ENCODE peak calls at places on chromosomes 16 and 17, in seven cellular contexts. L is IMR-90, G is Calu3, N is thyroid gland, A is heart right ventricle, X is mesothelial cell of epicardium, F is nephron progenitor cell. S is an unnamed sample.
A peak's percentile ranks its signal among the peaks of the same experiment; 100 is the strongest.

GRCh38 chr16:2328428-2328827 is 12.1 kb downstream of the ABCA3 start:
- DNase-seq in L (no peak), G (no peak), N (peak; percentile 49), A (no peak), X (no peak), F (no peak), S (no peak)

GRCh38 chr17:31401456-31402254 is 10.2 kb downstream of the RAB11FIP4 start:
- DNase-seq in L (no peak), G (no peak), N (no peak), A (no peak), X (no peak), F (no peak), S (no peak)

GRCh38 chr16:53821487-53821886 is 117.5 kb downstream of the FTO start:
- DNase-seq in L (peak; percentile 42), G (no peak), N (no peak), A (no peak), X (no peak), F (no peak), S (peak; percentile 88)

GRCh38 chr17:67042104-67042899 is 2.1 kb upstream of the CACNG1 start:
- DNase-seq in L (no peak), G (no peak), N (no peak), A (no peak), X (no peak), F (no peak), S (no peak)

GRCh38 chr16:17836868-17837602 is 366.3 kb upstream of the XYLT1 start:
- DNase-seq in L (peak; percentile 98), G (no peak), N (no peak), A (no peak), X (no peak), F (no peak), S (peak; percentile 50)

GRCh38 chr17:75094871-75095399 is 7.2 kb downstream of the SLC16A5 start:
- DNase-seq in L (no peak), G (peak; percentile 45), N (no peak), A (no peak), X (no peak), F (no peak), S (no peak)

GRCh38 chr16:14392960-14393359 is 237.1 kb downstream of the PARN start:
- DNase-seq in L (no peak), G (no peak), N (no peak), A (no peak), X (no peak), F (no peak), S (no peak)

GRCh38 chr17:45009676-45010467 is 41.6 kb downstream of the DCAKD start:
- DNase-seq in L (no peak), G (no peak), N (no peak), A (no peak), X (no peak), F (no peak), S (no peak)

GRCh38 chr17:40437095-40437732 is 6.0 kb upstream of the IGFBP4 start:
- DNase-seq in L (peak; percentile 26), G (peak; percentile 61), N (no peak), A (no peak), X (no peak), F (no peak), S (no peak)

GRCh38 chr17:43998552-43998951 is 5.9 kb upstream of the NAGS start:
- DNase-seq in L (peak; percentile 66), G (no peak), N (no peak), A (no peak), X (no peak), F (no peak), S (no peak)

GRCh38 chr17:46977348-46977747 is 1.7 kb downstream of the RPRML start:
- DNase-seq in L (peak; percentile 18), G (peak; percentile 58), N (peak; percentile 18), A (no peak), X (peak; percentile 54), F (peak; percentile 66), S (peak; percentile 53)

GRCh38 chr16:187330-187729 is 7.1 kb downstream of the HBQ1 start:
- DNase-seq in L (no peak), G (no peak), N (no peak), A (no peak), X (no peak), F (no peak), S (no peak)

GRCh38 chr16:64910351-64910750 is 211.5 kb downstream of the CDH11 start:
- DNase-seq in L (peak; percentile 96), G (no peak), N (no peak), A (peak; percentile 30), X (peak; percentile 39), F (peak; percentile 4), S (no peak)

GRCh38 chr17:58710948-58711552 is 18.6 kb downstream of the RAD51C start:
- DNase-seq in L (peak; percentile 69), G (peak; percentile 34), N (peak; percentile 33), A (no peak), X (no peak), F (peak; percentile 46), S (peak; percentile 47)

GRCh38 chr17:81523139-81524062 is 4.8 kb upstream of the FSCN2 start:
- DNase-seq in L (peak; percentile 21), G (no peak), N (peak; percentile 93), A (peak; percentile 32), X (no peak), F (peak; percentile 85), S (no peak)

GRCh38 chr16:67170168-67170947 is at the start of gene NOL3:
- DNase-seq in L (peak; percentile 76), G (peak; percentile 81), N (peak; percentile 89), A (peak; percentile 89), X (no peak), F (peak; percentile 80), S (peak; percentile 59)

GRCh38 chr17:50036455-50037320 is 19.2 kb upstream of the ITGA3 start:
- DNase-seq in L (no peak), G (no peak), N (peak; percentile 60), A (no peak), X (peak; percentile 33), F (no peak), S (no peak)

GRCh38 chr16:8714143-8714542 is 39.7 kb downstream of the ABAT start:
- DNase-seq in L (no peak), G (no peak), N (no peak), A (no peak), X (no peak), F (no peak), S (no peak)

DNA sequence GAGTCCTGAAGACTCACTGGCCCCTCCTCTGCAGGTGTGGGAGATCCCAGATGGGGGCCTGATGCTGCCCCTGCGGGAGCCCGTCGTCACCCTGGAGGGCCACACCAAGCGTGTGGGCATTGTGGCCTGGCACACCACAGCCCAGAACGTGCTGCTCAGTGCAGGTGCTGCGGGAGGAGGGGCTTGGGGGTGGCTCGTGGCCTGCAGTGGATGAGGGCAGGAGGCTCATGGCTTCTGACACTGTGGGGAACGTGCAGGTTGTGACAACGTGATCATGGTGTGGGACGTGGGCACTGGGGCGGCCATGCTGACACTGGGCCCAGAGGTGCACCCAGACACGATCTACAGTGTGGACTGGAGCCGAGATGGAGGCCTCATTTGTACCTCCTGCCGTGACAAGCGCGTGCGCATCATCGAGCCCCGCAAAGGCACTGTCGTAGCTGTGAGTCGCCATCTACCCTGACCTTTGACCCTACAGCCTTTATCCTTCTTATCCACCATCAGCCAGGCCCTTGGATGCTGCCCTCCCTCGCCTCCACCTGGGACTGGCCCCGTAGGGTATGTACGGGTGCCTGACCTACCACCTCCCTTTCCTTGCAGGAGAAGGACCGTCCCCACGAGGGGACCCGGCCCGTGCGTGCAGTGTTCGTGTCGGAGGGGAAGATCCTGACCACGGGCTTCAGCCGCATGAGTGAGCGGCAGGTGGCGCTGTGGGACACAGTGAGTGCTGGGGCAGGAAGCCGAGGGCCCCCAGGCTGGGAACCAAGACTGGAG is 3.6 kb downstream of the CORO1A start:
- DNase-seq in L (no peak), G (no peak), N (peak; percentile 58), A (peak; percentile 81), X (peak; percentile 71), F (peak; percentile 74), S (peak; percentile 27)
- TF ChIP-seq CTCF in L (peak; percentile 40), G (no peak), N (peak; percentile 62), A (peak; percentile 84), X (peak; percentile 52), F (peak; percentile 61), S (peak; percentile 91)

GRCh38 chr17:12813680-12814079 is 24.4 kb downstream of the ARHGAP44 start:
- DNase-seq in L (no peak), G (no peak), N (no peak), A (no peak), X (no peak), F (no peak), S (no peak)
- TF ChIP-seq CTCF in L (no peak), G (no peak), N (no peak), A (no peak), X (no peak), F (no peak), S (no peak)

GRCh38 chr17:36153887-36154576 is 22.4 kb downstream of the TBC1D3B start:
- DNase-seq in L (no peak), G (no peak), N (no peak), A (no peak), X (no peak), F (no peak), S (no peak)

GRCh38 chr17:36149296-36149820 is 27.1 kb downstream of the TBC1D3B start:
- DNase-seq in L (peak; percentile 33), G (no peak), N (no peak), A (peak; percentile 24), X (no peak), F (no peak), S (no peak)

GRCh38 chr17:36148559-36149295 is 27.7 kb downstream of the TBC1D3B start:
- DNase-seq in L (peak; percentile 55), G (peak; percentile 73), N (peak; percentile 60), A (peak; percentile 55), X (peak; percentile 83), F (peak; percentile 80), S (peak; percentile 36)

GRCh38 chr17:36151891-36152638 is 24.4 kb downstream of the TBC1D3B start:
- DNase-seq in L (no peak), G (no peak), N (no peak), A (no peak), X (no peak), F (no peak), S (no peak)

GRCh38 chr17:36152639-36153120 is 23.8 kb downstream of the TBC1D3B start:
- DNase-seq in L (no peak), G (no peak), N (no peak), A (no peak), X (no peak), F (no peak), S (no peak)
- TF ChIP-seq CTCF in L (no peak), G (no peak), N (no peak), A (no peak), X (no peak), F (no peak), S (no peak)

DNA sequence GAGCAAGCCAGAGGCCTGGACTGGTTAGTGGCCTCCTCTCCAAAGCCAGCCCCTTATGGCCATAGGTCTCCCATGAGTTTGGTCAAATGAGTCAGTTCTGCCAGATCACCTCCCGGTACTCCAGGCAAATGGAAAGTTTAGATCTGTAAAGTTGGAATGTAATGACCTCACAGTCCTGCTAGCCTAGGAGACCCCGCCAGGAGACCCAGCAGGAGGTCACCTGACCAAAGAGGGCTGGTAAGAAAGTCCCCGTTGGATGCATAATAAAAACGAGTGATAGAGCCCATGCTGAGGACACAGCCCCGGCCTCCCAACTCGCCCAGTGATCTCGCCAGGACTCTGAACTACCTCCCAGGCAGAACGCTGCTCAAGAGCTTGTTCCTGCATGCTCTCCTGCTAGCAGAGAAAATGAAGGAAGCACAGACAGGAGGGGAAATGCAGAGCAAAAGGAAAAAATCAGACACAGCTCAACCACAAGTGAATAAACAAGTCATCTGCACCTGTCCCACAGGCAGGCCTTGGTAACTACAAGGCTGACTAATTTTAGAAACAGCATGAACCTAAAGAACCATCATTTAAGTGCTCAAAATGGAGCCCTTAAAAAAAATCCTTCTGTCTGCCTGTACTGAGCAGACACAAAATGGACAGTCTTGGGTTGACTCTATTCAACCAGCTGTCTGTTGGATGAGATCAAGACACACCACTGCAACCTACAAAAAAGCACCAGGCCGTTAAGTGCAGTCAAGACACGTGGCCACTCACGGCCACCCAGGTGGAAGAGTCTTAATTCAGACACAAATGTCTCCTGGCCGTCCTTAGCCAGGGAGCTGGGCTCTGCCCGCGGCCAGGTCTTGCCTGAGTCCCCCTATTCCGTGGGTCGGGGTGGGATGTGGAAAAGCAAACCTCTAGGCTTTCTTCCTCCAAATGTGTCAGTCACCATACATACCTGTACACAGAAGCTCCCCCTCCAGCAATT is 9.2 kb downstream of the CDIP1 start:
- DNase-seq in L (peak; percentile 82), G (no peak), N (peak; percentile 30), A (no peak), X (no peak), F (no peak), S (peak; percentile 82)
- TF ChIP-seq CTCF in L (no peak), G (no peak), N (no peak), A (no peak), X (no peak), F (no peak), S (no peak)

S was measured in bronchial epithelial cell.